ENCODE peak calls at places on chromosomes 3 and 15, in four cellular contexts. One of them, this sample, is unnamed.

GRCh38 chr3:162492446-162493081 is 996.0 kb downstream of the OTOL1 start:
- DNase-seq in IMR-90: peak; percentile 84
- DNase-seq in GM12878: no peak
- DNase-seq in K562: no peak
- DNase-seq in this sample: peak; percentile 67

GRCh38 chr15:62066663-62067447 is at the start of gene C2CD4A:
- DNase-seq in IMR-90: peak; percentile 42
- DNase-seq in GM12878: no peak
- DNase-seq in K562: no peak
- DNase-seq in this sample: peak; percentile 27

GRCh38 chr3:1374471-1374870 is 281.6 kb downstream of the CNTN6 start:
- DNase-seq in IMR-90: no peak
- DNase-seq in GM12878: no peak
- DNase-seq in K562: no peak
- DNase-seq in this sample: no peak

GRCh38 chr3:141076821-141077571 is 25.8 kb downstream of the SPSB4 start:
- DNase-seq in IMR-90: peak; percentile 52
- DNase-seq in GM12878: no peak
- DNase-seq in K562: no peak
- DNase-seq in this sample: no peak

GRCh38 chr3:70871909-70872656 is 559.6 kb upstream of the MDFIC2 start:
- DNase-seq in IMR-90: peak; percentile 93
- DNase-seq in GM12878: no peak
- DNase-seq in K562: no peak
- DNase-seq in this sample: peak; percentile 46

GRCh38 chr3:129614927-129615363 is 8.5 kb upstream of the PLXND1 start:
- DNase-seq in IMR-90: no peak
- DNase-seq in GM12878: no peak
- DNase-seq in K562: peak; percentile 56
- DNase-seq in this sample: peak; percentile 45

GRCh38 chr3:197599089-197599765 is 43.5 kb upstream of the BDH1 start:
- DNase-seq in IMR-90: peak; percentile 77
- DNase-seq in GM12878: peak; percentile 23
- DNase-seq in K562: peak; percentile 82
- DNase-seq in this sample: peak; percentile 70

GRCh38 chr15:101379647-101380046 is 84.6 kb upstream of the SNRPA1 start:
- DNase-seq in IMR-90: no peak
- DNase-seq in GM12878: no peak
- DNase-seq in K562: no peak
- DNase-seq in this sample: no peak

GRCh38 chr3:183515968-183516851 is 39.3 kb downstream of the KLHL6 start:
- DNase-seq in IMR-90: no peak
- DNase-seq in GM12878: peak; percentile 77
- DNase-seq in K562: no peak
- DNase-seq in this sample: no peak

GRCh38 chr3:127593187-127593586 is 2.7 kb upstream of the TPRA1 start:
- DNase-seq in IMR-90: no peak
- DNase-seq in GM12878: no peak
- DNase-seq in K562: peak; percentile 40
- DNase-seq in this sample: no peak

GRCh38 chr3:31096661-31097060 is 202.2 kb upstream of the GADL1 start:
- DNase-seq in IMR-90: no peak
- DNase-seq in GM12878: no peak
- DNase-seq in K562: no peak
- DNase-seq in this sample: no peak

GRCh38 chr3:184321666-184322065 is 7.3 kb downstream of the EIF4G1 start:
- DNase-seq in IMR-90: no peak
- DNase-seq in GM12878: no peak
- DNase-seq in K562: no peak
- DNase-seq in this sample: no peak

GRCh38 chr3:111635403-111635802 is 40.3 kb upstream of the ZBED2 start:
- DNase-seq in IMR-90: no peak
- DNase-seq in GM12878: no peak
- DNase-seq in K562: no peak
- DNase-seq in this sample: no peak

DNA sequence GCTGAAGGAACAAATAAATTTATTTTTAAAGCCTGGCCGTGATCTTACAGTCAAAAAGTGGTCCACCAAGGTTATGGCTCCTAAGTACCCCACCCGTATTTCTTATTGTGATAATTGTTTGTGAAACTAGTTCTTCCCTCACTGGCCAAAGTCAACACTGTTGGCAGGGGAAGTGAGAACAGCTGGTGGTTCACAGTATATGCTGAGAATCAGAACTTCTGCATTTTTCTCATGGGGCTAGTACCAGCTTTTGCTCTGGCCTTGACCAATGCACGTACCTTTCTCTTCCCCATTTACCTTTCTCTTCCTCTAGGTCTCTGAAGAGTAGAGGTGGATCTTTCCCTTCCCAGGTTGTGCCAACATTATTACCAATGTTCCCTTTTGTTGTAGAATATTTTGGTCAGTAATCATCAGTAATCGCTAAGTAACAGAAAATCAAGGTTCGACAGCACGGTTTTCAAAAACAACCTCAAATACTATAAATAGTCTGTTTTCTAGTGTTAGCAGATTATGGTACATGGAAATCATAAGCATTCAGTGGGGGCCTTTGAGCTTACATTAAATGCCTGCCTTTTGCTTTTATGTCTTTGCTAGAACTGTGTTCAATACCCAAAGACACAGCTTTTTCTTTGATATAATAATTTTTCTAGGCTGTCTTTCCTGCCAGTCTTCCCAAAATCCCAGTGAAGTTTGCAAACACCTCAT is 268.0 kb downstream of the LPP start:
- DNase-seq in IMR-90: no peak
- DNase-seq in GM12878: peak; percentile 78
- DNase-seq in K562: no peak
- DNase-seq in this sample: no peak
- TF ChIP-seq RCOR1 in IMR-90: no peak
- TF ChIP-seq RCOR1 in GM12878: no peak
- TF ChIP-seq RCOR1 in K562: no peak
- TF ChIP-seq RCOR1 in this sample: no peak

GRCh38 chr15:28974142-28974541 is 88.4 kb downstream of the APBA2 start:
- DNase-seq in IMR-90: no peak
- DNase-seq in GM12878: no peak
- DNase-seq in K562: no peak
- DNase-seq in this sample: no peak

GRCh38 chr15:28978661-28979060 is 92.9 kb downstream of the APBA2 start:
- DNase-seq in IMR-90: no peak
- DNase-seq in GM12878: no peak
- DNase-seq in K562: no peak
- DNase-seq in this sample: no peak

GRCh38 chr15:28978011-28978378 is 92.2 kb downstream of the APBA2 start:
- DNase-seq in IMR-90: no peak
- DNase-seq in GM12878: no peak
- DNase-seq in K562: no peak
- DNase-seq in this sample: no peak

GRCh38 chr15:28977377-28978010 is 91.7 kb downstream of the APBA2 start:
- DNase-seq in IMR-90: peak; percentile 98
- DNase-seq in GM12878: no peak
- DNase-seq in K562: no peak
- DNase-seq in this sample: peak; percentile 91

GRCh38 chr15:28975766-28976179 is 90.0 kb downstream of the APBA2 start:
- DNase-seq in IMR-90: peak; percentile 55
- DNase-seq in GM12878: no peak
- DNase-seq in K562: peak; percentile 76
- DNase-seq in this sample: peak; percentile 69
- TF ChIP-seq RCOR1 in IMR-90: no peak
- TF ChIP-seq RCOR1 in GM12878: no peak
- TF ChIP-seq RCOR1 in K562: no peak
- TF ChIP-seq RCOR1 in this sample: no peak

GRCh38 chr3:193974147-193974546 is 161.8 kb upstream of the HES1 start:
- DNase-seq in IMR-90: peak; percentile 42
- DNase-seq in GM12878: no peak
- DNase-seq in K562: no peak
- DNase-seq in this sample: no peak
- TF ChIP-seq RCOR1 in IMR-90: no peak
- TF ChIP-seq RCOR1 in GM12878: no peak
- TF ChIP-seq RCOR1 in K562: no peak
- TF ChIP-seq RCOR1 in this sample: no peak

GRCh38 chr3:146502887-146503458 is 33.6 kb upstream of the PLSCR2 start:
- DNase-seq in IMR-90: peak; percentile 13
- DNase-seq in GM12878: no peak
- DNase-seq in K562: no peak
- DNase-seq in this sample: peak; percentile 49
- TF ChIP-seq RCOR1 in IMR-90: no peak
- TF ChIP-seq RCOR1 in GM12878: no peak
- TF ChIP-seq RCOR1 in K562: no peak
- TF ChIP-seq RCOR1 in this sample: no peak

GRCh38 chr3:114929971-114930732 is 216.9 kb downstream of the ZBTB20 start:
- DNase-seq in IMR-90: no peak
- DNase-seq in GM12878: no peak
- DNase-seq in K562: no peak
- DNase-seq in this sample: no peak
- TF ChIP-seq RCOR1 in IMR-90: no peak
- TF ChIP-seq RCOR1 in GM12878: no peak
- TF ChIP-seq RCOR1 in K562: no peak
- TF ChIP-seq RCOR1 in this sample: no peak

GRCh38 chr3:14124223-14124614 is 451 bp downstream of the CHCHD4 start:
- DNase-seq in IMR-90: no peak
- DNase-seq in GM12878: peak; percentile 48
- DNase-seq in K562: no peak
- DNase-seq in this sample: peak; percentile 63
- TF ChIP-seq RCOR1 in IMR-90: no peak
- TF ChIP-seq RCOR1 in GM12878: no peak
- TF ChIP-seq RCOR1 in K562: no peak
- TF ChIP-seq RCOR1 in this sample: no peak

GRCh38 chr3:195708066-195708465 is 12.7 kb upstream of the MUC20 start:
- DNase-seq in IMR-90: no peak
- DNase-seq in GM12878: no peak
- DNase-seq in K562: no peak
- DNase-seq in this sample: no peak
- TF ChIP-seq RCOR1 in IMR-90: no peak
- TF ChIP-seq RCOR1 in GM12878: no peak
- TF ChIP-seq RCOR1 in K562: no peak
- TF ChIP-seq RCOR1 in this sample: no peak

DNA sequence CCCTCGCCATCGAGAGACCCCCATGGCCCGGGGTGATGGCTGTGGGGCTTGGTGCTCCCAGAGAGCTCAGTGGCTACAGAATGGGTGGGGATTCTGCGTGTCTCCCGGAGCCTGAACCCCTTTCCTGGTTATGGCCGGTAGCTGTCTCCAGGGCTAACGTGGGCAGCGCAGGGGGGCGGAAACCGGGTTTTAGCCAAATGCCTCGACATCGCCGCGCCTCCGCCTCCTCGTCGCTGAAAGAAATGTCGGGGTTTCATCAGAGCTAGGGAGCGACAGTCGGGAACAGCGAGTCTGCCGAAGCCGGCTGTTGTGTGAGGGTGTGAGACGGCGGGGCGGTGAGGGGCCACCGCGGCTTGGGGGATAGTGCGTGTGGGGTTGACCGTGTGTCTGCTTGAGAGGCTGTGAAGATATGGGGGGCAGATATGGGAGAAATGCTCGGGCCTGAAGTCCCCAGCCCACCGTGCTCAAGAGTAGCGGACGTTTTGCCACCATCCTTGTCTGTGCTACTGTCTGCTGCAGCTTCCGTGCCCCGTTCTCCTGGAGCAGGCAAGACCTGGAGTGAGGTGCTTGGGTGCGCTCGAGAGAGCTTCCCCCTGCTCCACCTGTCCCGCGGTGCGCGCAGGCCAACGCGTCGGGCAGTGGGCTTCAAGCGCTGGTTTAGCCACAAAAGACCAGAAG is 836 bp upstream of the ISLR2 start:
- DNase-seq in IMR-90: no peak
- DNase-seq in GM12878: no peak
- DNase-seq in K562: no peak
- DNase-seq in this sample: no peak
- TF ChIP-seq RCOR1 in IMR-90: no peak
- TF ChIP-seq RCOR1 in GM12878: no peak
- TF ChIP-seq RCOR1 in K562: no peak
- TF ChIP-seq RCOR1 in this sample: no peak

DNA sequence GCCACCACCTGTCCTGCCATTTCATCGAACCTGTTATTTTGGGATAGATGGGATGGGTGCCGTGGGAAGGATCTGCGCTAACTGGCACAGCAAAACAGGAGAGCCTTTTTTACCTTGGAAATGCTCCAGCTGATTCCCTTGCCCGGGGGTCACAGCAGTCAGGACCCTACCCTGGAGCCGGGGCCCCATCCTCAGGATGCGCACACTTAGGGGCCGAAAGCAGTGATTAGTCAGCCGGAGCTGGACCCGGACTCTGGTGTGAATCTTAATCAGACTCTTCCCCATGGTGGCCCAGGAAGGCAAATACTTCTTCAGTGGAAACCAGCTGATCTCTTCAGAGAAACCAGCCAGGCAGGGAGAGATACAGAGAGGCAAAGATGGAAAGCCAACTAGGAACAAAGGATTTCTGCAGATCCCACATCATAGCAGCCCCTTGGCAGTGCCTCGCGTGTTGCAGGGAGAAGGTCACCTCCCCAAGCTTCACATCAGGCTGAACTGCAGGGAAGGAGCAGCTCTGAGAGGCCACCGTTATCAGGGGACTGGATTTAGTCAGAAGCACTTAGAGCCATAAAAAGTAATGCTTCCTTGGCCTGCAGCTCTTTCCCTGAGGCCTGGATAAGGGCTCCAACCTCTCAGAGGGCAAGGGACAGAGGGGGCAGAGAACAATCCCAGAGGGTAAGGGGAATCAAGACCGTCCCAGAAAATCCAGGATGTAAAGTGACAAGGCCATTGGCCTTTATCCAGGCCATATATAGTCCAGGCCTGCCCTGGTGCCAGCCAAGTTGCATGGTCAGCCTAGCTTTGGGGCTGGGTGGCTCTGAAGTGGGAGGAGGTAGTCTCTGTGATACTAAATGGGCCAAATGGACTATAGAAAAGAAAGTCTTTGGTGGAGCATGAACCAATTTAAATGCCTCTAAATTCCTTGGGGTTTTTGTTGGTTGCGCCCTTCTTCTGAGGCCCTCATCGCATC is 52.9 kb downstream of the WDR76 start:
- DNase-seq in IMR-90: no peak
- DNase-seq in GM12878: no peak
- DNase-seq in K562: no peak
- DNase-seq in this sample: no peak
- TF ChIP-seq RCOR1 in IMR-90: no peak
- TF ChIP-seq RCOR1 in GM12878: no peak
- TF ChIP-seq RCOR1 in K562: no peak
- TF ChIP-seq RCOR1 in this sample: no peak